ENCODE peak calls at places on chromosomes 12 and 14, in seven cellular contexts. N is fibroblast of the aortic adventitia, B is astrocyte, L is AG04450, E is fibroblast of pulmonary artery, O is endothelial cell of umbilical vein, I is foreskin fibroblast. Z is an unnamed sample.

GRCh38 chr12:44873898-44874297 is 2.2 kb downstream of the NELL2 start:
- DNase-seq in N (peak; percentile 19), E (peak; percentile 4), B (peak; percentile 1), L (no peak), O (no peak), I (peak; percentile 45), Z (no peak)

GRCh38 chr14:68753696-68754095 is 39.2 kb downstream of the ZFP36L1 start:
- DNase-seq in N (peak; percentile 49), O (no peak), L (no peak), E (peak; percentile 31), I (peak; percentile 50), B (peak; percentile 12), Z (no peak)

GRCh38 chr14:75979071-75979571 is 2.7 kb downstream of the TGFB3 start:
- DNase-seq in O (no peak), I (peak; percentile 73), L (no peak), N (peak; percentile 54), E (peak; percentile 59), B (no peak), Z (no peak)

GRCh38 chr12:1176191-1176590 is 185.2 kb downstream of the ERC1 start:
- DNase-seq in N (no peak), B (no peak), E (no peak), L (no peak), I (no peak), O (no peak), Z (no peak)

GRCh38 chr12:71455028-71455737 is 15.6 kb downstream of the LGR5 start:
- DNase-seq in O (no peak), I (no peak), B (no peak), L (no peak), N (no peak), E (no peak), Z (no peak)

GRCh38 chr14:24965934-24966593 is 83.9 kb downstream of the STXBP6 start:
- DNase-seq in N (peak; percentile 93), L (no peak), O (peak; percentile 29), E (peak; percentile 79), B (peak; percentile 96), I (peak; percentile 91), Z (no peak)

GRCh38 chr14:68157971-68158371 is 338.4 kb downstream of the RAD51B start:
- DNase-seq in O (no peak), N (peak; percentile 81), B (no peak), E (no peak), I (peak; percentile 88), L (no peak), Z (no peak)

GRCh38 chr12:52903285-52903854 is 1.5 kb downstream of the KRT8 start:
- DNase-seq in L (no peak), B (peak; percentile 75), E (peak; percentile 82), N (peak; percentile 65), I (peak; percentile 73), O (peak; percentile 75), Z (peak; percentile 87)

GRCh38 chr14:100017578-100017977 is 47.6 kb upstream of the EVL start:
- DNase-seq in I (peak; percentile 49), E (peak; percentile 33), B (peak; percentile 87), O (peak; percentile 35), L (no peak), N (no peak), Z (no peak)

GRCh38 chr12:67811437-67812361 is 163.2 kb downstream of the DYRK2 start:
- DNase-seq in N (peak; percentile 82), B (peak; percentile 84), L (no peak), E (peak; percentile 79), O (no peak), I (peak; percentile 90), Z (no peak)

GRCh38 chr12:55280991-55281390 is 15.4 kb downstream of the OR6C6 start:
- DNase-seq in O (no peak), I (no peak), E (no peak), N (no peak), B (no peak), L (no peak), Z (no peak)

GRCh38 chr12:65882504-65882903 is 58.2 kb downstream of the HMGA2 start:
- DNase-seq in E (no peak), N (no peak), I (peak; percentile 63), O (no peak), B (no peak), L (no peak), Z (no peak)

GRCh38 chr14:62015945-62016344 is 253.7 kb downstream of the SNAPC1 start:
- DNase-seq in I (peak; percentile 75), N (no peak), L (no peak), B (no peak), E (peak; percentile 12), O (no peak), Z (no peak)

DNA sequence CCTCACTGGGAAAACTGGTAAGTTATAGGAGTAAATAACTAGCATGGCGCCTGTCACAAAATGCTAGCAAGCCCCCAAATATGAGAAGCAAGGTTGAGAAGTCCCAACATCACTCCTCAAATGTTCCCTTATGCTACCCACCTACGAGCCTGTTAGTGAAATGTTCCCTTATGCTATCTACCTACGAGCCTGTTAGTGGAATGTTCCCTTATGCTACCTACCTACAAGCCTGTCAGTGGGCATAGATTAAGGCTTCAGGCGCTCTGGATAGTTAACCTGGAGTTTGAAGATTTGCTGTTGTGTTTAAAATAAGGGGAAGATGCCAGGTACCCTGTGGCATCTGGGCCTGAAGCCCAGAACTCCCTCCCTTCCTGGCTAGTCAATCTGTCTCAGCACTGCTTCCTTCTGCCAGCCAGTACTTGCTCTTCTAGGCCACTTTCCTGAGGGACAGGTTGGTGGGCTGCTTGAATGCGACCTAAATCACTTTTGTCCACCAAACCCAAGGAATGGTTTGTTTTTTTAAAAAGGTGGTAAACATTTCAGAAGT is 67.1 kb upstream of the SINHCAF start:
- DNase-seq in O (no peak), E (no peak), B (no peak), I (no peak), N (no peak), L (no peak), Z (no peak)
- H3K4me3 ChIP-seq in O (no peak overlapping the region), E (no peak overlapping the region), B (no peak overlapping the region), I (no peak overlapping the region), N (no peak overlapping the region), L (no peak overlapping the region), Z (no peak overlapping the region)

GRCh38 chr14:95980402-95980801 is 58.8 kb upstream of the C14orf132 start:
- DNase-seq in B (no peak), E (no peak), O (no peak), L (no peak), N (no peak), I (no peak), Z (no peak)

GRCh38 chr14:95984206-95984605 is 55.0 kb upstream of the C14orf132 start:
- DNase-seq in B (no peak), I (no peak), L (no peak), E (no peak), O (no peak), N (no peak), Z (no peak)

GRCh38 chr14:95981939-95982338 is 57.2 kb upstream of the C14orf132 start:
- DNase-seq in O (no peak), L (no peak), N (no peak), I (no peak), E (no peak), B (no peak), Z (no peak)

DNA sequence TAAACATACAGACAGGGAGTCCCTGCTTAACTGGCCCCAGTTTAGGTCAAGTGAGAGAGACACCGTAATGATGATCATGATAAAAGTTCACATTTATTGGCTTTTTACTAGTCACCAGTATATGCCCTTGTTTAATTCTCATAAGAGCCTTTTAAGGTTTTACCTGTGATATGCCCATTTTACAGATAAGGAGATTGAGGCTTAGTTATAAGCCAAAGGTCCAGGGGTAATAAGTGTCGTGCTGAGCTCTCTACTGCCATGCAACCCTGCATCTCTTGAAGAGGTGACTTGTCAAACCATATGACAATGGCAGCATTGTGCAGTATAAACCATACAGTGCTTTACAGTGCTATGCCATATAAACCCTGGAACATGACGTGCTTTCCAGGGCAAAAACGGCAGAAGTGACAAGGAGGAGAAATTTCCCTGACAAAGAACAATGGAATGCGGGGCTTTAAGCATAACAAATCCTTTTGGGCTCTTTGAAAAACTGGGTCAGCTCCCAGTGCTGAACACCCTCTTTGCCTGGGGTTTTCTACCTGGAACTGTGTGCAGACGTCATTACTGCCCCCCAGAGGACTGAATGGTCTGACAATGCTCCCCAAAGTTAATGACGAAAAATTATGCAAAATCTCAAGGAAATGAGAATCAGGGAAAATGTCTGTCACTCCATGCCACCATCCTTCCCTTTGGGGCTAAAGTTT is 59.7 kb upstream of the C14orf132 start:
- DNase-seq in O (no peak), N (no peak), I (peak; percentile 18), L (no peak), E (no peak), B (no peak), Z (no peak)
- TF ChIP-seq CTCF in O (no peak), N (no peak), I (no peak), L (peak; percentile 12), E (no peak), B (no peak), Z (no peak)

GRCh38 chr14:73239463-73240241 is 2.3 kb downstream of the PAPLN start:
- DNase-seq in N (peak; percentile 63), B (peak; percentile 52), E (peak; percentile 62), I (peak; percentile 84), O (peak; percentile 61), L (no peak), Z (peak; percentile 59)
- H3K4me3 ChIP-seq in N (peak overlapping the region; percentile 40), B (peak overlapping the region; percentile 37), E (peak overlapping the region; percentile 61), I (peak overlapping the region; percentile 21), O (peak overlapping the region; percentile 0), L (peak overlapping the region; percentile 35), Z (peak overlapping the region; percentile 64)

DNA sequence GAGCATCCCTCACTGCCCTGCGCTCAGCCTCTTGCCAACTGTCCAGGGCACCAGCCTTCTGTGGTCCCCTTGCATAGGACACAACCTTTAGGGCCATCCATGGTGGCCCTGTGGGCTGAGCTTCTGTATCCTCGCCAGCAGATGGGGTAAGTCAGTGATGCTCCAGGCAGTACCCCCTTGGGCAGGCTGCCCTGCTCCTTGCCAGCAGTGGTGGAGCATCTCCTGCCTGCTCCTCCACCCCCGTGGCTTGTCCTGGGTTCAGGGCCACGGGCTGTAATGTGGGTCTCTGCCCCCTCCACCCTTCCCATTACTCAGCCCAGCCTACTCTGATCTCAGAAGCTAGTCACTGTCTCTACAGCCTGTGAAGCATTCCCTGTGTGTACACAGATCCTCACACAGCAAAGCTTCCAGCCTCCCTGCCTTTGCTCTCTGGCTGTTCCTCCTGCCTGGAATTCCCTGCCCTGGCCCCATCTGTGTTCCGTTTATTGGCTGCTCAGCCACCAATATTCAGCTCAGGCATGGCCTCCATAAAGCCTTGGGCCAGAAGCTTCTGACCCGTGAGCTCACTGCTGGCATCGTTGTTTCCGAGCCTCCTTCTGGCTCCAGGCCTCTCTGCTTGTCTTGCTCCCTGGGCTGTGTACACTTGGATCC is 177.2 kb upstream of the PRMT8 start:
- DNase-seq in B (no peak), I (peak; percentile 57), L (no peak), O (peak; percentile 20), E (peak; percentile 14), N (no peak), Z (no peak)
- TF ChIP-seq CTCF in B (peak; percentile 17), I (peak; percentile 38), L (peak; percentile 47), O (peak; percentile 10), E (peak; percentile 39), N (peak; percentile 20), Z (peak; percentile 26)

DNA sequence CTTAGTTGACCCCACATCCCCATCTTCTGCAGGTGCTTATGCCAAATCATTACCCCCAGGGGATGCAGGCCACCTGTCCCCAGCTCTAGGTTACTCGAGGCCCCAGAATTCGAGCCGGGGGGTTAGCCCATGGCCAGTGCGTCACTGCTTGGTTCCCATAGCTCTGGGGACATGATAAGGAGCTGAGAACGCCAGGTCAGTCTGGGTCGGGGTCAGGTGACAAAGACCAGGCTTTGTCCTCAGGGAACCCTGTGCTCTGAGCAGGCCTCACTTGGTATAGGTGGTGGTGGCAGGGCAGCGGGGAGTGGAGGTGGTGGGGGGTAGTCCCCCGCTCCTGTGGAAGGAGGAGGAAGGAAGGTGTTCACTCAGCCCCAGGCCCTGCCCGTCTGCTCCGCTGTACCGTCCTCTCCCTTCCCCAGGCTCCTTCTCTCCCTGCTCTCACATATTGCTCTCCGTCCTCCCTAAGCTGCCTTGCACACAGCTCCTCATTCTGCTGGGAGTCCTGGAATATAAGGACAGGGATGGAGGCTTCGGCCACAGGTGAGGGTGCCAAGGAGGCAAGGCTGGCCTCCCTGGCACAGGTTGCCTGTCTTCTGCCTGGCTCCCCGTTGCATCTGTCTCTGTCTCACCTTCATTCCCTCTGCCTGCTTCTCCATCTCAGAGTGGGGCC is 2.0 kb upstream of the MYH6 start:
- DNase-seq in B (no peak), E (no peak), N (no peak), L (no peak), I (no peak), O (no peak), Z (no peak)
- H3K4me3 ChIP-seq in B (no peak overlapping the region), E (no peak overlapping the region), N (no peak overlapping the region), L (no peak overlapping the region), I (no peak overlapping the region), O (no peak overlapping the region), Z (no peak overlapping the region)